ENCODE peak calls at places on chromosomes 1 and 21, in four cellular contexts. L is GM23338, A is AG09309, C is coronary artery. N is an unnamed sample.

GRCh38 chr1:156666862-156667609 is 10.2 kb downstream of the NES start:
- DNase-seq in L (no peak), A (no peak), C (no peak), N (no peak)

GRCh38 chr1:107264561-107264960 is 123.7 kb downstream of the NTNG1 start:
- DNase-seq in L (no peak), A (no peak), C (no peak), N (no peak)

GRCh38 chr1:150009604-150010387 is 730 bp downstream of the OTUD7B start:
- DNase-seq in L (peak), A (peak), C (peak), N (peak)

GRCh38 chr1:65538013-65538578 is 117.6 kb downstream of the LEPR start:
- DNase-seq in L (no peak), A (no peak), C (no peak), N (no peak)

GRCh38 chr1:16324456-16324890 is 27.8 kb downstream of the FBXO42 start:
- DNase-seq in L (no peak), A (peak), C (peak), N (peak)

GRCh38 chr21:41367598-41368360 is 6.0 kb downstream of the MX2 start:
- DNase-seq in L (no peak), A (no peak), C (no peak), N (no peak)

GRCh38 chr1:12148958-12149790 is 17.6 kb upstream of the TNFRSF1B start:
- DNase-seq in L (no peak), A (no peak), C (no peak), N (no peak)

GRCh38 chr1:29317063-29317915 is 81.0 kb downstream of the PTPRU start:
- DNase-seq in L (no peak), A (no peak), C (no peak), N (no peak)

GRCh38 chr21:29163381-29164115 is 33.1 kb downstream of the MAP3K7CL start:
- DNase-seq in L (no peak), A (no peak), C (no peak), N (no peak)

GRCh38 chr1:156385534-156386031 is 16.6 kb downstream of the RHBG start:
- DNase-seq in L (peak), A (peak), C (no peak), N (peak)

GRCh38 chr1:183070923-183071618 is 47.9 kb downstream of the LAMC1 start:
- DNase-seq in L (peak), A (no peak), C (no peak), N (peak)

GRCh38 chr1:213389061-213389581 is 338.1 kb downstream of the RPS6KC1 start:
- DNase-seq in L (no peak), A (no peak), C (no peak), N (no peak)

GRCh38 chr1:29875557-29876028 is 639.3 kb downstream of the PTPRU start:
- DNase-seq in L (no peak), A (no peak), C (no peak), N (no peak)

GRCh38 chr1:115330480-115331013 is 7.5 kb downstream of the NGF start:
- DNase-seq in L (no peak), A (peak), C (peak), N (peak)

GRCh38 chr1:29033829-29034466 is 89.8 kb downstream of the TMEM200B start:
- DNase-seq in L (peak), A (no peak), C (no peak), N (peak)

GRCh38 chr1:180951186-180951745 is 38.6 kb downstream of the KIAA1614 start:
- DNase-seq in L (no peak), A (no peak), C (no peak), N (no peak)

GRCh38 chr1:46996659-46997281 is 26.7 kb upstream of the CYP4X1 start:
- DNase-seq in L (no peak), A (no peak), C (no peak), N (no peak)

GRCh38 chr1:111621050-111621449 is 1.5 kb downstream of the RAP1A start:
- DNase-seq in L (no peak), A (no peak), C (no peak), N (no peak)

GRCh38 chr1:161162806-161163205 is 3.4 kb upstream of the PPOX start:
- DNase-seq in L (no peak), A (no peak), C (no peak), N (no peak)

GRCh38 chr1:161166669-161167548 is 683 bp downstream of the PPOX start:
- DNase-seq in L (peak), A (no peak), C (peak), N (no peak)

GRCh38 chr1:161165742-161166668 is at the start of gene PPOX:
- DNase-seq in L (peak), A (peak), C (peak), N (peak)

GRCh38 chr1:161163793-161164192 is 2.4 kb upstream of the PPOX start:
- DNase-seq in L (no peak), A (no peak), C (no peak), N (no peak)

GRCh38 chr1:161164901-161165620 is 1.2 kb upstream of the PPOX start:
- DNase-seq in L (peak), A (no peak), C (peak), N (no peak)
- H3K4me3 ChIP-seq in L (peak), A (peak), C (peak), N (peak)

GRCh38 chr1:71792264-71792663 is 490.1 kb downstream of the NEGR1 start:
- DNase-seq in L (no peak), A (no peak), C (no peak), N (no peak)

GRCh38 chr1:71796044-71796443 is 486.3 kb downstream of the NEGR1 start:
- DNase-seq in L (peak), A (no peak), C (no peak), N (no peak)
- TF ChIP-seq CTCF in L (peak), A (no peak), C (no peak), N (no peak)

GRCh38 chr21:36710729-36711048 is 11.8 kb downstream of the SIM2 start:
- DNase-seq in L (peak), A (no peak), C (peak), N (no peak)
- H3K4me3 ChIP-seq in L (peak), A (no peak), C (no peak), N (no peak)

DNA sequence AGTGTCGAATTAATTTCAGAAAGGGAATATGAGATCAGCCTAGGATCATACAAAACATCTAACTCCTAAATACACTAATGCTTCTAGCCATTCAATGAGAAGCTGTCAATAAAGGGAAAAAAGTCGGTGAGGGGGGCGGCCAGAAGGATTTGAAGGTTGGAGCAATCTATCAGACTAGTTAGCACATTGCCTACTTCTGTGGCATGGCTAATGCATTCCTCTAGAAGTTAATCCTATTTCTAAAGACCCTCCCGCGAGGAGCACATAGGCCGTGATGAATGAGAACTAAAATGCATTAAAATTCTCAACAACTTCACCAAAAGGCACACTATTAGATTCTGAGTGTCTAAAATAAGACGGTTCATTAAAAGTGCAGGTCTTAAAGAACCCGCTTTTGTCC is 119.1 kb downstream of the SIM2 start:
- DNase-seq in L (no peak), A (no peak), C (no peak), N (no peak)
- TF ChIP-seq CTCF in L (no peak), A (no peak), C (no peak), N (no peak)

GRCh38 chr1:51297401-51298321 is 32.7 kb downstream of the TTC39A start:
- DNase-seq in L (no peak), A (no peak), C (peak), N (no peak)
- H3K4me3 ChIP-seq in L (peak), A (no peak), C (peak), N (no peak)

GRCh38 chr1:100543640-100544039 is 5.7 kb downstream of the GPR88 start:
- DNase-seq in L (peak), A (no peak), C (no peak), N (no peak)
- TF ChIP-seq CTCF in L (peak), A (peak), C (no peak), N (no peak)

DNA sequence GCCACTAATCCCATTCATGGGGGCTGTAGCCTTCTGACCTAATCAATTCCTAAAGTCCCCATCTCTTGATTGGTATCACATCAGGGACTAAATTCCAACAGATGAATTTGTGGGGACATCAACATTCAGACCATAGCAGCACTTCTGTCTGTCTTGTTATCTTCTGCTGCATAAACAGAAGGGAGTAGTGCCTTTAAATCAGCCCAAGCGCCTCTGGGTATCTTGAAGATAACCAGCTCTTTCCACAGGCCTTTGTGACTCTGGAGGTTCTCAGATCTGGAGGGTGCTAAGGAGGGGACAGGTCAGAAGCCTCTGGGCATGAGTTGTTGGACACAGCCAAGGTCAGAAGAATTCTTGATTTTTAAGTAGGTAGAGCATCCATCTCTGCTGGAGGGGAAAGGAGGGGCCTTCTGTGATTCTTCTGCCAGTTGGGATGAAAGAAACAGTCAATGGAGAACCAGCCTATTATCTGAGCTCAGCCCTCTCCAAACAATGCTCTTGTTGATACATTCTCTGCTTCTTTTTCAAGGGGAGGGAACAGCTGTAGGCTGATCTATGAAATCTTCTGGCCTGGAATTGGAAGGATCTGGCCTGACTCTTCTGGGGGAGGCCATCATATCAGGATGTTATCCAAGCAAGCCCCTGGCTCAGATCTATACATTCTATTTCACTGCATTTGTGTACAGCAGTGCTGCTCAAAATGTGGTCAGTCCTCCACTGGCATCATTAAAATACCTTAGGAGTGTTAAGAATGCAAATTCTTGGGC is 31.2 kb upstream of the LRIG2 start:
- DNase-seq in L (no peak), A (no peak), C (peak), N (no peak)
- H3K4me3 ChIP-seq in L (peak), A (no peak), C (no peak), N (no peak)

DNA sequence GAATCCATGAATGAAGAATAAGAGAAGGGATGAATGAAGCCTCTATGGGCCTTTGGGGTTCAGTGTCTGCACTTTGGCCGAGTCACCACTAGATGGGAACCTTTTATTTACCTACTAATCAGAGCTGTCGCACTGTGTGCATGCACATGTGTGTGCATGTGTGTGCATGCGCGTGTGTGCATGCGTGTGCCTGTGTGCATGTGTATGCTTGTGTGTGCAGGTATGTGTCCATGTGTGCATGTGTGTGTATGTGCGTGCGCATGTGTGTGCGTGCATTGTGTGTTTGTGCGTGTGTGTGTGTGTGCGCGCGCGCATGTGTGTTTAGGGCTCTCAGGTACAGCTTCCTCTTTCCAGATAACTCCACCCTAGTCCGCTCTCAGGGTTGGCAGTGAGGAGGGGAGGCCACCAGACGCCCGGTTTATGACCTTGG is 20.4 kb upstream of the UBXN10 start:
- DNase-seq in L (peak), A (no peak), C (no peak), N (no peak)
- TF ChIP-seq CTCF in L (peak), A (peak), C (no peak), N (peak)